ENCODE peak calls at places on chromosomes 7 and 10, in eight cellular contexts. Q, Y, B, A, W, F, N and V are unnamed samples.
A peak's percentile ranks its signal among the peaks of the same experiment; 100 is the strongest.

GRCh38 chr7:1156782-1157535 is 3.0 kb downstream of the ZFAND2A start:
- DNase-seq in W (no peak), Q (peak; percentile 93), F (no peak), N (no peak), A (no peak), B (no peak), Y (no peak), V (no peak)

GRCh38 chr7:43906327-43907010 is at the start of gene URGCP:
- DNase-seq in Q (peak; percentile 20), N (peak; percentile 35), A (peak; percentile 39), F (peak; percentile 32), B (peak; percentile 65), Y (peak; percentile 33), W (no peak), V (peak; percentile 36)

GRCh38 chr7:44275146-44275545 is 50.2 kb downstream of the CAMK2B start:
- DNase-seq in N (no peak), W (no peak), F (no peak), Q (no peak), A (no peak), Y (no peak), B (no peak), V (no peak)

GRCh38 chr7:150753826-150754603 is 16.8 kb downstream of the GIMAP5 start:
- DNase-seq in Q (no peak), B (peak; percentile 21), Y (peak; percentile 9), N (peak; percentile 48), A (no peak), W (no peak), F (no peak), V (no peak)

GRCh38 chr10:95467162-95467599 is 94.0 kb downstream of the SORBS1 start:
- DNase-seq in W (no peak), F (no peak), Y (peak; percentile 94), N (peak; percentile 98), A (no peak), Q (no peak), B (no peak), V (no peak)

GRCh38 chr7:779480-779879 is 52.4 kb upstream of the PRKAR1B start:
- DNase-seq in Q (no peak), W (no peak), N (no peak), A (no peak), F (no peak), Y (no peak), B (peak; percentile 57), V (no peak)

GRCh38 chr7:79452032-79452494 is 1.4 kb downstream of the MAGI2 start:
- DNase-seq in W (no peak), N (peak; percentile 71), F (no peak), Q (peak; percentile 82), A (no peak), Y (peak; percentile 52), B (peak; percentile 82), V (no peak)

GRCh38 chr10:97673736-97674525 is 13.1 kb downstream of the AVPI1 start:
- DNase-seq in N (no peak), A (no peak), Q (peak; percentile 67), F (no peak), W (no peak), Y (no peak), B (no peak), V (no peak)

GRCh38 chr10:79243211-79244067 is 103.8 kb upstream of the PPIF start:
- DNase-seq in B (no peak), Y (peak; percentile 58), Q (no peak), F (peak; percentile 39), N (peak; percentile 74), A (peak; percentile 30), W (no peak), V (peak; percentile 26)

GRCh38 chr7:140485463-140486265 is 6.4 kb upstream of the MKRN1 start:
- DNase-seq in Y (peak; percentile 50), F (no peak), W (no peak), A (no peak), N (peak; percentile 42), B (no peak), Q (peak; percentile 22), V (no peak)

GRCh38 chr7:158613481-158613880 is 25.9 kb upstream of the PTPRN2 start:
- DNase-seq in N (no peak), Q (no peak), B (peak; percentile 82), F (no peak), A (no peak), W (no peak), Y (no peak), V (no peak)

GRCh38 chr7:10121641-10122040 is 852.0 kb upstream of the PHF14 start:
- DNase-seq in W (no peak), B (peak; percentile 82), F (no peak), Y (peak; percentile 21), Q (no peak), N (peak; percentile 17), A (no peak), V (no peak)

GRCh38 chr10:90112681-90113080 is 411.3 kb downstream of the KIF20B start:
- DNase-seq in Y (no peak), A (no peak), B (no peak), Q (no peak), W (no peak), F (no peak), N (no peak), V (no peak)

GRCh38 chr10:71128311-71129010 is 83.9 kb upstream of the UNC5B start:
- DNase-seq in F (no peak), N (no peak), Y (no peak), A (no peak), W (no peak), Q (no peak), B (no peak), V (no peak)

GRCh38 chr10:60549686-60550085 is 160.0 kb upstream of the ANK3 start:
- DNase-seq in A (no peak), Q (peak; percentile 48), N (peak; percentile 65), B (peak; percentile 10), F (no peak), Y (no peak), W (no peak), V (no peak)

GRCh38 chr10:5655003-5655600 is 11.3 kb downstream of the ASB13 start:
- DNase-seq in A (no peak), W (no peak), Y (no peak), N (no peak), F (no peak), B (no peak), Q (no peak), V (no peak)

GRCh38 chr10:89269822-89270483 is 18.4 kb upstream of the LIPA start:
- DNase-seq in B (no peak), F (no peak), Q (no peak), Y (no peak), N (no peak), A (no peak), W (no peak), V (no peak)

GRCh38 chr10:96281444-96282029 is 10.2 kb upstream of the BLNK start:
- DNase-seq in F (no peak), N (no peak), A (no peak), B (no peak), Q (no peak), Y (no peak), W (no peak), V (no peak)

GRCh38 chr7:24778543-24779282 is 21.4 kb upstream of the GSDME start:
- DNase-seq in N (no peak), Y (no peak), Q (no peak), A (no peak), F (no peak), B (no peak), W (no peak), V (no peak)

GRCh38 chr10:93548376-93549071 is 17.9 kb upstream of the FFAR4 start:
- DNase-seq in A (no peak), B (no peak), Q (peak; percentile 90), W (no peak), N (no peak), Y (no peak), F (no peak), V (no peak)

GRCh38 chr7:20307901-20308300 is 22.8 kb upstream of the ITGB8 start:
- DNase-seq in N (peak; percentile 88), Y (peak; percentile 48), W (no peak), F (no peak), A (no peak), Q (no peak), B (peak; percentile 84), V (no peak)

GRCh38 chr7:2015251-2015871 is 217.4 kb downstream of the MAD1L1 start:
- DNase-seq in N (no peak), B (no peak), W (no peak), Y (no peak), A (no peak), Q (no peak), F (no peak), V (no peak)

GRCh38 chr10:125294109-125294508 is 133.7 kb upstream of the CTBP2 start:
- DNase-seq in F (no peak), W (no peak), A (no peak), Q (no peak), Y (no peak), N (no peak), B (peak; percentile 76), V (no peak)

GRCh38 chr7:86708334-86708733 is 64.6 kb downstream of the GRM3 start:
- DNase-seq in B (peak; percentile 14), Q (no peak), A (no peak), N (no peak), F (no peak), Y (peak; percentile 24), W (no peak), V (no peak)

GRCh38 chr10:13834581-13835286 is 248.0 kb downstream of the PRPF18 start:
- DNase-seq in A (no peak), Q (no peak), N (peak; percentile 27), W (no peak), B (peak; percentile 59), Y (peak; percentile 68), F (no peak), V (no peak)

GRCh38 chr10:100535338-100535714 is 417 bp upstream of the HIF1AN start:
- DNase-seq in A (no peak), Q (no peak), Y (no peak), B (no peak), W (no peak), F (no peak), N (no peak), V (no peak)

GRCh38 chr10:110212119-110213006 is 5.0 kb downstream of the MXI1 start:
- DNase-seq in A (peak; percentile 41), Q (no peak), W (no peak), B (no peak), N (no peak), Y (no peak), F (no peak), V (no peak)